ENCODE peak calls at places on chromosomes 16 and 17, in six cellular contexts. T is GM23338, A is left ventricle myocardium inferior, N is SK-N-SH, I is prostate gland, Z is mucosa of descending colon. P is an unnamed sample. For H3K4me1, the result is how much of the 10 kb centered on the place peaks cover.

GRCh38 chr17:2233441-2233947 is 70.1 kb downstream of the SMG6 start:
- DNase-seq in T (no peak), A (peak), N (no peak), I (no peak), Z (no peak), P (peak)

GRCh38 chr17:16052486-16052885 is 52.9 kb downstream of the TTC19 start:
- DNase-seq in T (no peak), A (no peak), N (no peak), I (no peak), Z (no peak), P (no peak)

GRCh38 chr16:87847785-87848675 is 21.3 kb downstream of the SLC7A5 start:
- DNase-seq in T (no peak), A (no peak), N (no peak), I (no peak), Z (no peak), P (no peak)

GRCh38 chr16:4032768-4033167 is 83.5 kb downstream of the ADCY9 start:
- DNase-seq in T (no peak), A (no peak), N (no peak), I (peak), Z (peak), P (no peak)

GRCh38 chr17:17849863-17850373 is 13.1 kb upstream of the SREBF1 start:
- DNase-seq in T (peak), A (peak), N (peak), I (no peak), Z (no peak), P (peak)

GRCh38 chr17:51397361-51398127 is 137.2 kb downstream of the UTP18 start:
- DNase-seq in T (no peak), A (no peak), N (no peak), I (no peak), Z (no peak), P (peak)

GRCh38 chr16:52488837-52489289 is 58.1 kb downstream of the TOX3 start:
- DNase-seq in T (no peak), A (no peak), N (no peak), I (no peak), Z (no peak), P (no peak)

GRCh38 chr17:31274252-31274651 is 22.8 kb downstream of the OMG start:
- DNase-seq in T (no peak), A (no peak), N (no peak), I (peak), Z (no peak), P (no peak)

GRCh38 chr17:31691251-31691905 is 167.7 kb downstream of the COPRS start:
- DNase-seq in T (no peak), A (no peak), N (no peak), I (no peak), Z (no peak), P (peak)

GRCh38 chr17:2053380-2054261 is 1.3 kb upstream of the HIC1 start:
- DNase-seq in T (peak), A (peak), N (peak), I (peak), Z (peak), P (peak)

GRCh38 chr17:43936434-43936833 is 5.8 kb downstream of the PPY start:
- DNase-seq in T (no peak), A (no peak), N (no peak), I (no peak), Z (no peak), P (no peak)

GRCh38 chr17:69733171-69734014 is 318.9 kb downstream of the MAP2K6 start:
- DNase-seq in T (no peak), A (peak), N (no peak), I (peak), Z (no peak), P (no peak)

GRCh38 chr16:20938426-20938825 is 37.9 kb downstream of the LYRM1 start:
- DNase-seq in T (no peak), A (no peak), N (no peak), I (no peak), Z (no peak), P (no peak)

GRCh38 chr17:71402661-71403141 is 718.1 kb upstream of the SOX9 start:
- DNase-seq in T (no peak), A (no peak), N (peak), I (no peak), Z (no peak), P (no peak)

GRCh38 chr17:20066253-20066652 is 57.1 kb downstream of the SPECC1 start:
- DNase-seq in T (no peak), A (peak), N (no peak), I (peak), Z (no peak), P (no peak)

GRCh38 chr17:46877466-46877865 is 26.1 kb downstream of the WNT9B start:
- DNase-seq in T (no peak), A (peak), N (no peak), I (no peak), Z (no peak), P (peak)

GRCh38 chr16:49560018-49560830 is 186.6 kb downstream of the C16orf78 start:
- DNase-seq in T (no peak), A (no peak), N (no peak), I (no peak), Z (no peak), P (no peak)

GRCh38 chr17:28394717-28395116 is 11.3 kb downstream of the SLC46A1 start:
- DNase-seq in T (no peak), A (no peak), N (no peak), I (no peak), Z (no peak), P (no peak)

GRCh38 chr17:17387461-17388362 is 84.5 kb downstream of the NT5M start:
- DNase-seq in T (peak), A (no peak), N (no peak), I (no peak), Z (peak), P (peak)

GRCh38 chr17:50501054-50501453 is 7.2 kb upstream of the MYCBPAP start:
- DNase-seq in T (peak), A (no peak), N (peak), I (no peak), Z (peak), P (peak)

GRCh38 chr17:67503184-67503583 is 126.1 kb downstream of the PITPNC1 start:
- DNase-seq in T (no peak), A (no peak), N (no peak), I (no peak), Z (no peak), P (peak)

GRCh38 chr17:82338858-82339633 is 5.5 kb upstream of the SECTM1 start:
- DNase-seq in T (peak), A (no peak), N (no peak), I (peak), Z (peak), P (no peak)

GRCh38 chr16:11130978-11131665 is 124.9 kb downstream of the SOCS1 start:
- DNase-seq in T (no peak), A (no peak), N (no peak), I (no peak), Z (no peak), P (no peak)

GRCh38 chr17:9959377-9959981 is 54.4 kb upstream of the RCVRN start:
- DNase-seq in T (peak), A (no peak), N (peak), I (peak), Z (no peak), P (peak)

GRCh38 chr17:58324409-58325288 is 3.9 kb downstream of the TSPOAP1 start:
- DNase-seq in T (peak), A (no peak), N (peak), I (peak), Z (peak), P (peak)

GRCh38 chr16:88453621-88454314 is 688 bp downstream of the ZFPM1 start:
- DNase-seq in T (peak), A (no peak), N (peak), I (no peak), Z (peak), P (peak)

GRCh38 chr17:21688293-21688949 is 3.9 kb upstream of the KCNJ18 start:
- DNase-seq in T (no peak), A (no peak), N (no peak), I (no peak), Z (no peak), P (no peak)

GRCh38 chr17:8188408-8188839 is 1.6 kb downstream of the BORCS6 start:
- DNase-seq in T (no peak), A (no peak), N (no peak), I (no peak), Z (peak), P (no peak)

GRCh38 chr16:77775911-77776909 is 12.2 kb upstream of the VAT1L start:
- DNase-seq in T (no peak), A (no peak), N (no peak), I (no peak), Z (no peak), P (no peak)

GRCh38 chr17:17809527-17810373 is 27.0 kb downstream of the SREBF1 start:
- DNase-seq in T (peak), A (peak), N (peak), I (peak), Z (peak), P (peak)

GRCh38 chr17:4143563-4144410 is 790 bp downstream of the CYB5D2 start:
- DNase-seq in T (peak), A (peak), N (peak), I (peak), Z (peak), P (peak)

GRCh38 chr17:12402963-12403622 is 262.6 kb upstream of the MYOCD start:
- DNase-seq in T (no peak), A (no peak), N (no peak), I (no peak), Z (no peak), P (no peak)

GRCh38 chr16:88902744-88903143 is 36.3 kb upstream of the PABPN1L start:
- DNase-seq in T (no peak), A (no peak), N (no peak), I (no peak), Z (no peak), P (no peak)

GRCh38 chr16:22077700-22078313 is 14.5 kb upstream of the VWA3A start:
- DNase-seq in T (peak), A (peak), N (peak), I (peak), Z (peak), P (peak)

GRCh38 chr16:88131256-88131655 is 180.0 kb downstream of the BANP start:
- DNase-seq in T (no peak), A (no peak), N (no peak), I (no peak), Z (no peak), P (no peak)

GRCh38 chr17:57948555-57949420 is 6.4 kb downstream of the CUEDC1 start:
- DNase-seq in T (peak), A (no peak), N (no peak), I (no peak), Z (peak), P (peak)

GRCh38 chr16:57988929-57989328 is 11.5 kb downstream of the ZNF319 start:
- DNase-seq in T (no peak), A (peak), N (no peak), I (peak), Z (no peak), P (peak)

DNA sequence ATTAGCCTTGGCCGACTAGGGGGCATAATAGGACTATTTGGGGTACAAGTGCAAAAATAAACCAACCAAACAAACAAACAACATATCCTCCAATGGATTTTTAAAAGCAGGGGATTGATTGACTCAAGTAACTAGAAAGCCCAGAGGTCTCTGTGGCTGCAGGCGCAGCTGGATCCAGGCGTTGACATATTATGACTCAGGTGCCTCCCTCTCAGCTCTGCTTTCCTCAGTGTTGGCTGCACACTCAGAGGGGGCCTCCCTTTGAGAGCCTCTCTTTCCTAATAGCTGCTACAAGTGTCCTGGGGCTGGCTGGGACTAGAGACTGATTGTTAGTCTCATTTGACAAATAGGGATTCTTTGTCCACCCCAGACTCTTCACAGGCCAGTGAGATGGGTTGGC is 104.2 kb downstream of the AMFR start:
- DNase-seq in T (no peak), A (no peak), N (no peak), I (no peak), Z (no peak), P (no peak)
- TF ChIP-seq CTCF in T (no peak), A (no peak), N (no peak), I (no peak), Z (no peak), P (no peak)

DNA sequence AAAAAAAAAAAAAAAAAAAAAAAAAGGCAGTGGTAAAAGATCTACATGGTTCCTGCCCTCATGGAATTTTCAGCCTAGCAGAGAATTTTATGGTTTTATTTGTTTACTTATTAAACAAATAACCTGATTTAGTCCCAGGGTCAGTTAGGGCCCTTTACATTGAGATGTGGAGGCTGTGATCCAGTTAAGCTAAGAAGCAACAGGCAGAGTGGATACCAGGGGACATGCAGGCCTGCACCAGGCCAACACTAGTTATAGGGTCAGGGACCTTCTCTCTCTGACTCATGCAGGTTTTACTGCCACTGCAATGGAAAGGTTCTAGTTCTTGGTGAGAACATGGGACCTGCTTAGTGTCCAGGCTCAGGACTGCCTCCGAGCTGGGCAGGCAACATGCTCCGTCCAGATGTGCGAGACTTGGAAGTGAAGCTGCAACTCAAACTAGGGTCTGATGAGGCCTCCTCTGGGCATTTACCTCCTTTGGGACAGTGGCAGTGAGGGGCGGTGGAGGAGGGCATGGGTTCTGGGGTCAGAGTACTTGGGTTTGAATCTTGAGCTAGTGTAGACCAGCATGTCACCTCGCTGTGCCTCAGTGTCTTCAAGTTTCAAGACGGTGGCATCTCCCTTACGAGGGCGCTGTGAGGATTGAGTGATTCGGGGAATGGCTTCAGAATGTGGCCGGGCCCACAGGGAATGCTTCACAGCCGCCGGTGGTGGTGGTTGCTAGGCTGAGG is 301.8 kb downstream of the CPPED1 start:
- DNase-seq in T (no peak), A (no peak), N (no peak), I (no peak), Z (no peak), P (no peak)
- H3K4me1 ChIP-seq in T (under half), A (under half), N (under half), I (under half), Z (under half), P (under half)

GRCh38 chr16:67979955-67980678 is at the start of gene DPEP3:
- DNase-seq in T (peak), A (no peak), N (peak), I (no peak), Z (no peak), P (peak)
- TF ChIP-seq CTCF in T (peak), A (no peak), N (no peak), I (no peak), Z (no peak), P (peak)

GRCh38 chr17:37490638-37491614 is 1.2 kb downstream of the DUSP14 start:
- DNase-seq in T (peak), A (peak), N (no peak), I (peak), Z (no peak), P (peak)
- H3K4me1 ChIP-seq in T (under half), A (half or more), N (under half), I (under half), Z (under half), P (under half)

GRCh38 chr16:62870554-62870953 is 834.3 kb upstream of the CDH8 start:
- DNase-seq in T (no peak), A (no peak), N (no peak), I (no peak), Z (no peak), P (no peak)
- TF ChIP-seq CTCF in T (peak), A (no peak), N (no peak), I (no peak), Z (no peak), P (peak)